ENCODE peak calls at places on chromosomes 3 and 15, in six cellular contexts. W, K, A, Q, C and D are unnamed samples.

GRCh38 chr3:12994607-12995388 is 78.4 kb downstream of the IQSEC1 start:
- DNase-seq in W (peak; percentile 90), K (peak; percentile 92), A (peak; percentile 89), Q (peak; percentile 91), C (peak; percentile 83), D (peak; percentile 89)

GRCh38 chr3:158057666-158058065 is 48.6 kb downstream of the SHOX2 start:
- DNase-seq in W (no peak), K (no peak), A (no peak), Q (no peak), C (no peak), D (no peak)

GRCh38 chr3:122322095-122323075 is 2.7 kb upstream of the CSTA start:
- DNase-seq in W (no peak), K (no peak), A (no peak), Q (no peak), C (peak; percentile 58), D (no peak)

GRCh38 chr15:48868549-48868948 is 9.4 kb upstream of the EID1 start:
- DNase-seq in W (no peak), K (no peak), A (no peak), Q (no peak), C (no peak), D (peak; percentile 50)

GRCh38 chr3:7275396-7275795 is 414.5 kb downstream of the GRM7 start:
- DNase-seq in W (no peak), K (no peak), A (no peak), Q (no peak), C (no peak), D (no peak)

GRCh38 chr15:85044251-85044853 is 62.7 kb downstream of the PDE8A start:
- DNase-seq in W (peak; percentile 78), K (peak; percentile 61), A (peak; percentile 17), Q (no peak), C (peak; percentile 23), D (peak; percentile 82)

GRCh38 chr15:69324031-69324430 is 25.3 kb downstream of the PAQR5 start:
- DNase-seq in W (no peak), K (peak; percentile 12), A (no peak), Q (no peak), C (no peak), D (no peak)

GRCh38 chr3:157099337-157100078 is 60.4 kb downstream of the CCNL1 start:
- DNase-seq in W (no peak), K (no peak), A (no peak), Q (no peak), C (no peak), D (no peak)

GRCh38 chr3:80187981-80188380 is 420.2 kb upstream of the ROBO1 start:
- DNase-seq in W (no peak), K (no peak), A (no peak), Q (no peak), C (no peak), D (no peak)

GRCh38 chr3:151974067-151974466 is 100.6 kb downstream of the SUCNR1 start:
- DNase-seq in W (no peak), K (peak; percentile 43), A (no peak), Q (no peak), C (no peak), D (peak; percentile 98)

GRCh38 chr3:53196575-53197407 is 35.8 kb downstream of the PRKCD start:
- DNase-seq in W (no peak), K (peak; percentile 28), A (no peak), Q (no peak), C (no peak), D (peak; percentile 93)

GRCh38 chr3:123597561-123597960 is 12.7 kb upstream of the HACD2 start:
- DNase-seq in W (no peak), K (no peak), A (no peak), Q (no peak), C (no peak), D (no peak)

GRCh38 chr3:55161256-55161655 is 233.4 kb upstream of the LRTM1 start:
- DNase-seq in W (no peak), K (no peak), A (no peak), Q (no peak), C (no peak), D (no peak)

GRCh38 chr15:41505776-41506175 is 7.9 kb downstream of the LTK start:
- DNase-seq in W (no peak), K (no peak), A (no peak), Q (no peak), C (no peak), D (no peak)

GRCh38 chr3:190063490-190063889 is 57.2 kb downstream of the P3H2 start:
- DNase-seq in W (no peak), K (no peak), A (no peak), Q (no peak), C (no peak), D (no peak)

GRCh38 chr3:101928890-101929289 is 79.6 kb downstream of the NFKBIZ start:
- DNase-seq in W (no peak), K (no peak), A (no peak), Q (no peak), C (no peak), D (no peak)

GRCh38 chr3:107928084-107928445 is 162.8 kb downstream of the CD47 start:
- DNase-seq in W (no peak), K (no peak), A (no peak), Q (no peak), C (no peak), D (peak; percentile 56)

GRCh38 chr3:33131328-33132018 is 17.7 kb downstream of the CRTAP start:
- DNase-seq in W (peak; percentile 23), K (peak; percentile 83), A (peak; percentile 53), Q (no peak), C (peak; percentile 11), D (peak; percentile 70)